ENCODE peak calls at places on chromosomes 1 and 21, in ten cellular contexts. E is WTC11, S is left ventricle myocardium inferior, O is colonic mucosa, F is mammary epithelial cell, A is glutamatergic neuron, N is fibroblast of pulmonary artery, T is psoas muscle, J is GM13976, U is GM20000. R is an unnamed sample.

GRCh38 chr1:13513063-13513884 is 529 bp downstream of the LRRC38 start:
- DNase-seq in E (peak), S (no peak), O (no peak), F (no peak), A (no peak), N (no peak), T (no peak), J (no peak), U (no peak), R (no peak)

GRCh38 chr1:68276448-68276847 is 44.1 kb upstream of the WLS start:
- DNase-seq in E (peak), S (no peak), O (no peak), F (no peak), A (no peak), N (no peak), T (no peak), J (no peak), U (no peak), R (no peak)

GRCh38 chr1:94707321-94708298 is 112.5 kb upstream of the SLC44A3 start:
- DNase-seq in E (no peak), S (peak), O (no peak), F (no peak), A (no peak), N (peak), T (peak), J (no peak), U (no peak), R (no peak)

GRCh38 chr1:243946946-243947345 is 96.9 kb upstream of the AKT3 start:
- DNase-seq in E (peak), S (no peak), O (no peak), F (peak), A (peak), N (peak), T (no peak), J (peak), U (peak), R (no peak)

GRCh38 chr1:75423136-75423535 is 187.8 kb downstream of the SLC44A5 start:
- DNase-seq in E (no peak), S (no peak), O (no peak), F (no peak), A (no peak), N (no peak), T (no peak), J (no peak), U (no peak), R (no peak)

GRCh38 chr1:247107694-247108093 is 3.5 kb upstream of the ZNF669 start:
- DNase-seq in E (no peak), S (no peak), O (no peak), F (no peak), A (no peak), N (no peak), T (no peak), J (no peak), U (no peak), R (no peak)

GRCh38 chr21:33848252-33848953 is 67.2 kb downstream of the ATP5PO start:
- DNase-seq in E (no peak), S (no peak), O (peak), F (peak), A (no peak), N (no peak), T (no peak), J (no peak), U (no peak), R (no peak)

GRCh38 chr1:176102700-176103244 is 104.3 kb downstream of the COP1 start:
- DNase-seq in E (no peak), S (no peak), O (no peak), F (peak), A (no peak), N (peak), T (no peak), J (no peak), U (no peak), R (no peak)

GRCh38 chr1:113903496-113904291 is 905 bp downstream of the AP4B1 start:
- DNase-seq in E (no peak), S (no peak), O (peak), F (no peak), A (no peak), N (no peak), T (no peak), J (no peak), U (no peak), R (no peak)

DNA sequence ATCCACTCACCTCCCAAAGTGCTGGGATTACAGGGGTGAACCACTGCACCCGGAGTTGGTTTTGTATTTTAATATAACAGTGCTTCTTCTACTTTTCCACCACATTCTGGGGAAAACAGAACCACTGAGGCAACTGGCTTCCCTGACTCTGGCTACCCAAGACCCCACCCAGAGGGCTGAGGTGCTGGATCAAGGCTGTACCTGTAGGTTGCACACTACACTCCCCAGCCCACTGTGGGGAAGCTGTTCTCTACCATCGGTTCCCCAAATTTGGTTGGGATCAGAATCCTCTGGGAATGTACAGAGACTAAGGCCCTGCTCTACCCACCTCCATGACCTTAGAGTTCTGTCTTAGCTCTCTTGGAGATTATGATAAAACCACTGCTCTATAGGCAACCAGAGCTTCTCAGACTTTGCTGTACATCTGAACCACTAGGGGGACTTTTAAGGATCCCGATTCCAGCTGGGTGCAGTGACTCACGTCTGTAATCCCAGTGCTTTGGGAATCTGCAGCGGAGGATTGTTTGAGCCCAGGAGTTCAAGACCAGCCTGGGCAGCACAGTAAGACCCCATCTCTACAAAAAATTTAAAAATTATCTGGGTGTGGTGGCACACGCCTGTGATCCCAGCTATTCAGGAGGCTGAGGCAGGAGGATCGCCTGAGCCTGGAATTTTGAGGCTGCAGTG is 51.6 kb downstream of the GNG4 start:
- DNase-seq in E (no peak), S (no peak), O (no peak), F (peak), A (no peak), N (peak), T (no peak), J (no peak), U (no peak), R (no peak)
- TF ChIP-seq CTCF in E (no peak), S (no peak), O (peak), F (peak), A (peak), N (peak), T (no peak), J (no peak), U (no peak), R (peak)

GRCh38 chr1:79604490-79605198 is 598.1 kb upstream of the ADGRL4 start:
- DNase-seq in E (peak), S (no peak), O (no peak), F (no peak), A (no peak), N (no peak), T (no peak), J (no peak), U (no peak), R (no peak)
- TF ChIP-seq CTCF in E (no peak), S (no peak), O (no peak), F (no peak), A (no peak), N (no peak), T (no peak), J (no peak), U (no peak), R (no peak)

GRCh38 chr1:17572264-17572985 is 32.9 kb downstream of the ARHGEF10L start:
- DNase-seq in E (peak), S (no peak), O (no peak), F (no peak), A (no peak), N (no peak), T (no peak), J (peak), U (no peak), R (no peak)
- TF ChIP-seq CTCF in E (peak), S (peak), O (no peak), F (no peak), A (peak), N (no peak), T (no peak), J (peak), U (peak), R (no peak)

DNA sequence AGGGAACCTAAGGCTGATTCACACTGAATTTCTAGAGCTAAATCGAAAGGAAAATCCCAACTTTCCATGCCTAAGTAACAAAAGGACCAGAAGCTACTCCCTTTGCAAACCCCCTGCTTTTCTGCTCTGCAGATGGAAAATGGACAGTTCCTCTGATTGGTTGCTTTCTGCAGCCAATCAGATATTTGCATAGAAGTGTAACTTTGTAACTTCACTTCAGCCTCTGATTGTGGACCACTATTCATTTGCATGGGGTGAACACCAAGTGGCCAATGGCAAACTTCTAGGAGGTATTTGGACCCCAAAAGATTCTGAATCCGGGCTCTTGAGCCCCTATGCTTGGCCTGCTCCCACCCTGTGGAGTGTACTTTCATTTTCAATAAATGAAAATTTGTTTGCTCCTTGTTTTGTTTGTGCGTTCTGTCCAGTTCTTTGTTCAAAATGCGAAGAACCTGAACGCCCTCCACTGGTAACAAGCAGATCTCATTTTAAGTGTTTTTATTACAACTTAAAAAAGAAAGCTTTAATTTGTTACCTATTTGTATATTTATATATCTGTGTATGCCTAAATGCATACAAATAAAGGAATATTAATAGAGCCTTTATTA is 6.4 kb upstream of the GSTM4 start:
- DNase-seq in E (no peak), S (no peak), O (no peak), F (no peak), A (no peak), N (peak), T (no peak), J (no peak), U (no peak), R (no peak)
- TF ChIP-seq CTCF in E (no peak), S (peak), O (no peak), F (no peak), A (no peak), N (peak), T (peak), J (no peak), U (no peak), R (peak)

DNA sequence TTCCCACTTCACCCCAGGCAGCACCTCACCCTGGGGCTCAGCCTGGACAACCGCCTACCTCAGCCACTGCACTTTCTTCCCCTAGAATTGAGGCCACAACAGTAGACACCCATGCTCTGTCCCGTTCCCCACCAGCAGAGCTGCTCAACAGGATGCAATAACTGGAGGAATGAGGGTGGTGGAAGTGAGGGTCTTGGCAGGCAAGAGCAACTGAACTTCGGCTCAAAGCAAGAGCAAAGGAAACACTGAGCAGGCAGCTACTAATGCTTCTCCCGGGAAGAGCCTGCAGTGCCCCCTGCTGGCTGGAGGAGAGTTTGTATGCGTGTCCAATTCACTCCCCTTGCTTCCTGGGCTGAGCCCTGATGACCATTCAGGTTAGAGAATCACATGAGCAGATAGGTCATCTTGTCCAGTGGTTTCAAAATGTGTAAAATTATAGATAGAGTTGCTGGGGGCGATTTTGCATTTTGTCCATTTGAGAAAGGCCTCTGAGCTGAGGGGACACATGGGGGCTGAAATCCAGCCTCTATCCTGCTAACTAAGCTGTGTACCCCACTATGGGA is 13.9 kb downstream of the NT5C1A start:
- DNase-seq in E (peak), S (peak), O (peak), F (peak), A (peak), N (peak), T (peak), J (peak), U (peak), R (peak)
- TF ChIP-seq CTCF in E (peak), S (peak), O (peak), F (peak), A (peak), N (peak), T (peak), J (peak), U (peak), R (peak)

GRCh38 chr1:92169606-92170005 is 48.1 kb upstream of the C1orf146 start:
- DNase-seq in E (no peak), S (no peak), O (no peak), F (no peak), A (no peak), N (no peak), T (no peak), J (no peak), U (no peak), R (no peak)
- TF ChIP-seq CTCF in E (no peak), S (no peak), O (no peak), F (no peak), A (no peak), N (no peak), T (no peak), J (no peak), U (no peak), R (no peak)

GRCh38 chr1:5887436-5888290 is 104.6 kb downstream of the NPHP4 start:
- DNase-seq in E (no peak), S (no peak), O (no peak), F (no peak), A (no peak), N (no peak), T (no peak), J (no peak), U (no peak), R (no peak)

GRCh38 chr1:5889462-5889861 is 102.8 kb downstream of the NPHP4 start:
- DNase-seq in E (no peak), S (no peak), O (no peak), F (no peak), A (no peak), N (no peak), T (no peak), J (no peak), U (no peak), R (no peak)

GRCh38 chr1:5890346-5891106 is 101.7 kb downstream of the NPHP4 start:
- DNase-seq in E (no peak), S (no peak), O (no peak), F (no peak), A (no peak), N (no peak), T (no peak), J (no peak), U (no peak), R (no peak)

GRCh38 chr1:5889901-5890300 is 102.3 kb downstream of the NPHP4 start:
- DNase-seq in E (no peak), S (no peak), O (no peak), F (no peak), A (no peak), N (no peak), T (no peak), J (no peak), U (no peak), R (no peak)

DNA sequence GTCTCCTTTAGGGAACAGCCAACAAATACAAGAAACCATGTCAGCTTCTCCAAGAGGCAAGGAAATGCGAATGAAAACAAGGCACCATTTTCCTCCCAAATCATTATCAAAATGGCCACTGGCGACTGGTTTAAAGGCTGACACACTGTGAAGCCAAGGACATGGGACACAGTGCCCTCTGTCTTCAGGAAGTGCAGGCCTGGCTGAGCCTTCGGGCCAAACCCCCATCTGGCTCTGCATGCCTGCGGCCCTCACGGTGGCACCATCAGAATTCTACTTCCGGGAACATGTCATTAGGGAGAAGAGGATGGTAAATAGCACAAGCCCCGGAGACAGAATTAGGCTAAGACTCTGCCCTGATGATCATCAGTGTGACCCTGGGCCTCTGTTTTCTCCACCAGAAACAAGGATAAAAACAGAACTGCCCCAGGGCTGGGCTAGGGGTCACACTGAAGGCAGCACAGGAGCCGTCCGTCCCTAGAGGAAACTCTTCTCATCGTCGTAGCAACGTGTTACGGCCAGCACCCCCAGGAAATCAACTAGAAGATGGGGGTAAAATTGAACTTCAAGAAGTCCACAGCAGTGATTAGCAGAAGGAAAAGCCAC is 103.5 kb downstream of the NPHP4 start:
- DNase-seq in E (no peak), S (no peak), O (no peak), F (no peak), A (no peak), N (no peak), T (no peak), J (no peak), U (no peak), R (no peak)
- TF ChIP-seq CTCF in E (no peak), S (peak), O (no peak), F (no peak), A (no peak), N (no peak), T (no peak), J (no peak), U (no peak), R (no peak)

GRCh38 chr1:225809842-225810578 is at the start of gene EPHX1:
- DNase-seq in E (peak), S (peak), O (peak), F (peak), A (peak), N (peak), T (peak), J (peak), U (peak), R (peak)
- TF ChIP-seq CTCF in E (no peak), S (peak), O (no peak), F (no peak), A (no peak), N (peak), T (peak), J (no peak), U (peak), R (peak)

R was measured in AG09319.